ENCODE peak calls at places on chromosomes 3 and 15, in nine cellular contexts. D, I, M, B, Y, K, Q, N and T are unnamed samples.

GRCh38 chr3:141052570-141053069 is 1.5 kb downstream of the SPSB4 start:
- DNase-seq in K (no peak), Y (no peak), Q (no peak), B (no peak), D (no peak), I (no peak), M (no peak), N (no peak), T (no peak)

GRCh38 chr3:81097894-81098293 is 663.6 kb downstream of the GBE1 start:
- DNase-seq in I (no peak), K (no peak), Q (no peak), M (no peak), Y (no peak), B (no peak), D (no peak), N (no peak), T (no peak)

GRCh38 chr3:41808152-41808551 is 153.8 kb downstream of the ULK4 start:
- DNase-seq in K (no peak), N (peak), Q (no peak), D (peak), M (peak), I (peak), Y (no peak), B (no peak), T (peak)

GRCh38 chr15:71080705-71081104 is 34.6 kb upstream of the THSD4 start:
- DNase-seq in Q (no peak), M (peak), B (peak), K (no peak), Y (no peak), I (no peak), D (peak), N (peak), T (peak)

GRCh38 chr3:191963182-191963581 is 502.2 kb downstream of the PYDC2 start:
- DNase-seq in M (no peak), B (no peak), Q (no peak), Y (no peak), N (no peak), I (peak), K (no peak), D (no peak), T (no peak)

GRCh38 chr3:114380233-114380645 is 86.4 kb downstream of the TIGIT start:
- DNase-seq in N (peak), K (peak), Q (no peak), Y (peak), D (peak), I (peak), B (peak), M (peak), T (peak)

GRCh38 chr3:133540896-133541674 is 32.4 kb upstream of the CDV3 start:
- DNase-seq in N (peak), K (no peak), M (peak), D (peak), I (peak), Y (no peak), B (peak), Q (no peak), T (no peak)

GRCh38 chr15:36601497-36601932 is 22.1 kb downstream of the CDIN1 start:
- DNase-seq in I (peak), N (peak), Q (no peak), Y (no peak), B (peak), K (no peak), M (peak), D (peak), T (peak)

GRCh38 chr3:120454076-120454689 is 3.4 kb upstream of the FSTL1 start:
- DNase-seq in Q (no peak), I (no peak), K (no peak), D (no peak), B (no peak), N (no peak), M (no peak), Y (no peak), T (no peak)

GRCh38 chr3:127674793-127675189 is 2.0 kb downstream of the ABTB1 start:
- DNase-seq in B (peak), N (no peak), M (no peak), Q (no peak), Y (no peak), K (no peak), I (no peak), D (no peak), T (no peak)

GRCh38 chr3:190101320-190102117 is 19.2 kb downstream of the P3H2 start:
- DNase-seq in B (no peak), M (no peak), Y (no peak), N (peak), D (peak), K (no peak), Q (no peak), I (peak), T (no peak)

GRCh38 chr3:183537295-183537730 is 18.2 kb downstream of the KLHL6 start:
- DNase-seq in Q (no peak), I (peak), Y (peak), B (peak), D (peak), N (peak), M (peak), K (no peak), T (peak)

GRCh38 chr3:51706788-51707731 is at the start of gene GRM2:
- DNase-seq in I (no peak), Q (peak), M (peak), D (peak), N (peak), B (peak), K (peak), Y (peak), T (no peak)

GRCh38 chr15:74375303-74375693 is 7.9 kb upstream of the CYP11A1 start:
- DNase-seq in B (peak), I (peak), Q (peak), K (peak), N (peak), M (peak), D (peak), Y (peak), T (no peak)

GRCh38 chr3:13890377-13891016 is 10.6 kb upstream of the WNT7A start:
- DNase-seq in B (peak), I (peak), N (no peak), K (no peak), M (no peak), Q (peak), D (no peak), Y (no peak), T (no peak)

GRCh38 chr3:1118074-1118473 is 25.2 kb downstream of the CNTN6 start:
- DNase-seq in N (peak), I (peak), Y (no peak), B (peak), M (no peak), K (no peak), D (peak), Q (no peak), T (no peak)

GRCh38 chr15:60526127-60526616 is 47.2 kb upstream of the ICE2 start:
- DNase-seq in M (no peak), N (no peak), Q (no peak), I (no peak), B (peak), K (no peak), Y (no peak), D (no peak), T (no peak)

GRCh38 chr15:34733621-34734020 is 21.2 kb downstream of the GJD2 start:
- DNase-seq in B (no peak), K (no peak), Q (no peak), N (no peak), D (no peak), M (no peak), Y (no peak), I (no peak), T (no peak)

GRCh38 chr3:190265795-190266194 is 56.5 kb downstream of the CLDN1 start:
- DNase-seq in Y (no peak), M (peak), Q (no peak), K (no peak), N (peak), B (no peak), I (peak), D (peak), T (peak)

GRCh38 chr3:52072020-52072419 is 15.6 kb upstream of the DUSP7 start:
- DNase-seq in K (no peak), M (no peak), I (no peak), Q (no peak), D (no peak), Y (no peak), N (no peak), B (no peak), T (no peak)

GRCh38 chr3:147449669-147450068 is 40.5 kb downstream of the ZIC1 start:
- DNase-seq in I (no peak), M (no peak), K (no peak), N (no peak), D (no peak), B (no peak), Q (no peak), Y (no peak), T (no peak)

GRCh38 chr15:84961114-84961452 is 20.6 kb upstream of the PDE8A start:
- DNase-seq in M (no peak), I (peak), Q (no peak), Y (no peak), B (peak), N (peak), D (peak), K (no peak), T (no peak)

GRCh38 chr3:17138246-17139039 is 253.7 kb downstream of the PLCL2 start:
- DNase-seq in Y (no peak), B (no peak), K (no peak), N (no peak), I (no peak), Q (no peak), D (no peak), M (no peak), T (no peak)

GRCh38 chr15:52185151-52185561 is 6.0 kb downstream of the GNB5 start:
- DNase-seq in Q (no peak), Y (no peak), N (no peak), M (no peak), D (no peak), B (peak), K (no peak), I (no peak), T (no peak)

GRCh38 chr15:88608607-88609181 is 12.4 kb upstream of the AEN start:
- DNase-seq in I (no peak), D (no peak), M (no peak), K (no peak), N (no peak), B (no peak), Q (no peak), Y (no peak), T (no peak)